ENCODE peak calls at places on chromosomes 16 and 17, in four cellular contexts. C, D, M and T are unnamed samples.

GRCh38 chr17:28368306-28368831 is 1.7 kb downstream of the VTN start:
- DNase-seq in C (no peak), M (no peak), D (no peak), T (no peak)

GRCh38 chr17:6690641-6691040 is 22.5 kb downstream of the SLC13A5 start:
- DNase-seq in M (no peak), C (no peak), D (no peak), T (no peak)

GRCh38 chr16:84184775-84185174 is 2.1 kb downstream of the TAF1C start:
- DNase-seq in D (no peak), M (no peak), C (no peak), T (no peak)

GRCh38 chr16:28977703-28978641 is 3.4 kb downstream of the SPNS1 start:
- DNase-seq in M (no peak), C (no peak), D (no peak), T (no peak)

GRCh38 chr17:2068589-2069051 is 13.7 kb downstream of the HIC1 start:
- DNase-seq in C (no peak), M (no peak), D (peak), T (no peak)

GRCh38 chr17:77461277-77462057 is 320.7 kb downstream of the SEC14L1 start:
- DNase-seq in C (no peak), M (no peak), D (no peak), T (no peak)

GRCh38 chr16:67563708-67564468 is 1.6 kb downstream of the CTCF start:
- DNase-seq in M (no peak), C (no peak), D (no peak), T (peak)

GRCh38 chr16:72805486-72805885 is 242.4 kb downstream of the ZFHX3 start:
- DNase-seq in M (no peak), C (no peak), D (no peak), T (no peak)